ENCODE peak calls at places on chromosome 17, in four cellular contexts. M, L, T and G are unnamed samples.

GRCh38 chr17:78697122-78697845 is 84.8 kb downstream of the CYTH1 start:
- DNase-seq in M (peak; percentile 63), L (no peak), T (no peak), G (no peak)

GRCh38 chr17:14461131-14461530 is 160.2 kb downstream of the HS3ST3B1 start:
- DNase-seq in M (no peak), L (no peak), T (no peak), G (no peak)

GRCh38 chr17:64991726-64992125 is 64.8 kb downstream of the GNA13 start:
- DNase-seq in M (no peak), L (no peak), T (no peak), G (no peak)

GRCh38 chr17:27469256-27469655 is 13.0 kb downstream of the KSR1 start:
- DNase-seq in M (no peak), L (no peak), T (no peak), G (no peak)

GRCh38 chr17:19939993-19940721 is 37.5 kb downstream of the AKAP10 start:
- DNase-seq in M (no peak), L (no peak), T (no peak), G (no peak)

GRCh38 chr17:61009619-61010018 is 332.0 kb downstream of the BCAS3 start:
- DNase-seq in M (peak; percentile 73), L (no peak), T (no peak), G (no peak)

GRCh38 chr17:80043963-80044362 is 7.5 kb downstream of the CCDC40 start:
- DNase-seq in M (no peak), L (no peak), T (no peak), G (no peak)

GRCh38 chr17:66629762-66630161 is 205.2 kb upstream of the CACNG5 start:
- DNase-seq in M (no peak), L (no peak), T (no peak), G (no peak)

GRCh38 chr17:47401100-47401499 is 77.3 kb downstream of the EFCAB13 start:
- DNase-seq in M (no peak), L (no peak), T (no peak), G (no peak)

GRCh38 chr17:73902416-73903181 is 258.4 kb upstream of the SDK2 start:
- DNase-seq in M (no peak), L (no peak), T (no peak), G (no peak)

GRCh38 chr17:45235071-45236001 is 13.7 kb downstream of the FMNL1 start:
- DNase-seq in M (peak; percentile 87), L (peak; percentile 83), T (peak; percentile 87), G (peak; percentile 76)

GRCh38 chr17:45233423-45233924 is 11.8 kb downstream of the FMNL1 start:
- DNase-seq in M (no peak), L (no peak), T (no peak), G (no peak)

GRCh38 chr17:45236002-45236606 is 14.4 kb downstream of the FMNL1 start:
- DNase-seq in M (no peak), L (no peak), T (no peak), G (no peak)

GRCh38 chr17:45232514-45233422 is 11.1 kb downstream of the FMNL1 start:
- DNase-seq in M (no peak), L (no peak), T (no peak), G (no peak)

DNA sequence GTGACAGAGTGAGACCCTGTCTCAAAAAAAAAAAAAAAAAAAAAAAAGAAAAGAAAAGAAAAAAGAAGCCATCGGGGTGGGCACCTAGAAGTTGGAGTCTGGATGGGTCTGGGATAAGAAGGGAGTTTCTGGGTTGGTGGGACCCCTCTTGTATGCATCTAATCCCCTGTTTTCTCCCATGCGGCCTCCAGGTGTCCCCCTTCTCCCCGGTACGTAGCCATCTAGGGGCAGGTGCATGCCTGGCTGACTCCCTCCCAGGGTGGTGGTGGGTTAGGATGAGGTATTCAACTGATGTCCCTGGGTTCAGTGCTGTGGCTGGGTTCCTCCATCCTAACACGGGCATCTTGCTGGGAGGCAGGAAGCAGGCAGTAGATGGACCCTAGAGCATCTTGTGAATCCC is 13.0 kb downstream of the FMNL1 start:
- DNase-seq in M (peak; percentile 64), L (no peak), T (no peak), G (peak; percentile 60)
- TF ChIP-seq CTCF in M (peak; percentile 58), L (no peak), T (peak; percentile 52), G (peak; percentile 46)

GRCh38 chr17:36124879-36125824 is 21.5 kb downstream of the CCL4 start:
- DNase-seq in M (no peak), L (no peak), T (no peak), G (no peak)
- TF ChIP-seq CTCF in M (no peak), L (no peak), T (peak; percentile 20), G (no peak)

DNA sequence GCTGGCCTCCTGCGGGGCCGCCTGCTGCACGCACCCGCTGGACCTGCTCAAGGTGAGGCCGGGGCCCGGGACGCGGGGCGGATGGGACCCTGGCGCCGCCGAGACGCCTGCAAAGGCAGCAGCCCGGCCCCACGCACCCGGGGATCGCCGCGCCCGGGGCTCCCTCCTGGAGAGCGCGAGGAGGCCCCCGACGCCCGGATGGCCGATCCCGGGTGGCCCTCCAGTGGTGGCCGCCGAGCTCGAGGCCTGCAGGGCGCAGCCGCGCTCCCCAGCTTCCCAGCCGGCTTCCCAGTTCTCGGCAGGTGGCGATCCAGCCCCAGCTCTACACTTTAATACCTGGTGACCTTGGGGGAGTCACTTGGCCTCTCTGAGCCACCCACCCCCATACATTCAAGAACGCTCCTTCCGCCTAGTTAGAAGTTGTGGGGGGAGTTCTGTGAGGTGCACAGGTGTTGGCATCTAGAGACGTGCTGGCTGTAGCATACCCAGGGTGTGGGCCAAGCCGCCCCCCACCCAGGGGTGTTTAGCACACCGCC is 452 bp downstream of the SLC25A10 start:
- DNase-seq in M (no peak), L (peak; percentile 46), T (peak; percentile 44), G (peak; percentile 59)
- TF ChIP-seq CTCF in M (peak; percentile 14), L (no peak), T (peak; percentile 22), G (no peak)

GRCh38 chr17:44084131-44084538 is 13.6 kb downstream of the G6PC3 start:
- DNase-seq in M (no peak), L (no peak), T (no peak), G (peak; percentile 42)
- TF ChIP-seq CTCF in M (peak; percentile 25), L (no peak), T (peak; percentile 46), G (peak; percentile 30)

GRCh38 chr17:57740225-57740528 is 4.9 kb downstream of the CCDC182 start:
- DNase-seq in M (no peak), L (no peak), T (no peak), G (no peak)

GRCh38 chr17:57735230-57735629 is 9.9 kb downstream of the CCDC182 start:
- DNase-seq in M (no peak), L (no peak), T (no peak), G (no peak)

GRCh38 chr17:57735707-57736106 is 9.4 kb downstream of the CCDC182 start:
- DNase-seq in M (peak; percentile 31), L (no peak), T (no peak), G (no peak)

GRCh38 chr17:57737450-57737849 is 7.6 kb downstream of the CCDC182 start:
- DNase-seq in M (no peak), L (no peak), T (no peak), G (no peak)

GRCh38 chr17:57739402-57740224 is 5.5 kb downstream of the CCDC182 start:
- DNase-seq in M (peak; percentile 52), L (no peak), T (no peak), G (peak; percentile 51)
- TF ChIP-seq CTCF in M (peak; percentile 47), L (peak; percentile 21), T (peak; percentile 59), G (peak; percentile 49)

DNA sequence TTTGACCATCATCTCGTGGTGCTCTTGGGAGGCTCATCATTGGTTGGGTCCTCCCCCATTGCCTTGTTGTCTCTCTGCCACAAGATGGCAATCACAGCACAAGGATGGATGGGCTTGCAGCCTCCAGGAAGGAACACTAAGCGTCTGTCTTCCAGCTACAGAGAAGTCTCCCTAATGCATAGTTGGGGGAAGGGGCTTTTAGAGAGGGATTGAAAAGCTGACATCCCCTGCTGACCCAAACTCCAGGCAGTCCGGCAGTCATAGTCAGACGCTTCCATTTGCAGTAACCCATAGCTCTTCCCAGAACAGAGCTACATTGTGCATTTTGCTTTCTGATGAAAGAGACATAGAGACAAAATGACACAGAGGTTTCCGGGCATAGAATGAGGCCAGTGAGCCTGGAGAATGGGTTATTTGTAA is 111.4 kb downstream of the UTP18 start:
- DNase-seq in M (peak; percentile 83), L (no peak), T (peak; percentile 51), G (peak; percentile 38)
- TF ChIP-seq CTCF in M (peak; percentile 73), L (peak; percentile 20), T (peak; percentile 82), G (peak; percentile 45)

DNA sequence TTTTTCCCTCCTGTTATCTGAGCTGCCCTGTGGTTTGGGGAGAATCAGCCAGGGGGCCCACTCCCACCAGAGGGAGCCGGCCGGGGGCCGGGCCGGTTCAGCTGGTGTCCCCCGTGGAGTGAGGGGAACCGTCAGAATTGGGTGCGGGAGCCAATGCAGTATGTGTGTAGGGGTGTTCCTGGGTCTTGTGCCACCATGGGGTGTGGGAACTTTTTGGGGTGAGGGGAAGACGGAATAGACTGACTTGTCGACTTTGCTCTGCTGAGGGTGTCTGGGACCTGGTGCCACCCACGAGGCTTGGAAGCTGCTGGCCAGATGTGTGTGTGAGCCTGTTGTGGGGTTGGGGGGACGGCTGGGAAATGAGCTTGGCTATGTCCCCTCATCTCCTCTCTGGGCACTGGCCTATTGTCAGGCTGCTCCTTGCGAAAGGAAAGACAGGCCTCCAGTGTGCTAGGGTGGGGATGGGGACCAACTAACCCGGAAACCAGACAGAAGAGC is 9.9 kb downstream of the RARA start:
- DNase-seq in M (no peak), L (no peak), T (no peak), G (no peak)
- TF ChIP-seq CTCF in M (no peak), L (peak; percentile 24), T (no peak), G (no peak)

DNA sequence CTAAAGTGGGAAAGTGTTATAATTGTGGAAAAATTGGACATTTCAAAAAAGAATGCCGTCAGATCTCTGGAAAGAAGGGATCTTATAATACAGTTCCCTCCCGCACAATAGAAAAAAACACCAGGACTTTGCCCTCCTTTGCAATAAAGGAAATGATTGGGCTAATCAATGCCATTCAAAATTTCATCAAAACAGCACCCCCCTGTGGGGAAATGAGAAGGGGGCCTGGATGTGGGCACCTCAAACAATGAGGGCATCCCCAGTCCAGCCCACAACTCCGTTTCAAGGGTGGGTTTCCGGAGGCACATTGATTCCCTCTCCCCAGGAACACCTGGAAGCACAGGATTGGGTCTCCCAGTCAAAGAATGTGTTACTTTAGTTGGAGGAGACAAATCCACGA is 26.1 kb downstream of the CD300LG start:
- DNase-seq in M (no peak), L (no peak), T (no peak), G (no peak)
- TF ChIP-seq CTCF in M (no peak), L (peak; percentile 50), T (no peak), G (no peak)